ENCODE peak calls at places on chromosome 1, in four cellular contexts. T, L, K and J are unnamed samples.

GRCh38 chr1:226429868-226430715 is 22.2 kb upstream of the PARP1 start:
- DNase-seq in L (no peak), K (no peak), T (no peak), J (no peak)

GRCh38 chr1:232416026-232416568 is 213.8 kb downstream of the SIPA1L2 start:
- DNase-seq in T (no peak), L (peak; percentile 52), K (peak; percentile 19), J (no peak)

GRCh38 chr1:156845055-156845952 is 13.6 kb downstream of the INSRR start:
- DNase-seq in K (no peak), T (peak; percentile 54), L (no peak), J (no peak)

GRCh38 chr1:245537992-245538391 is 383.2 kb downstream of the KIF26B start:
- DNase-seq in T (no peak), L (peak; percentile 43), K (no peak), J (no peak)

GRCh38 chr1:1347663-1348419 is 1.4 kb downstream of the DVL1 start:
- DNase-seq in T (peak; percentile 58), L (peak; percentile 34), K (no peak), J (no peak)

GRCh38 chr1:1356166-1356795 is 2.1 kb downstream of the MXRA8 start:
- DNase-seq in K (no peak), T (peak; percentile 15), L (no peak), J (no peak)

GRCh38 chr1:15187175-15187810 is 33.7 kb downstream of the TMEM51 start:
- DNase-seq in L (no peak), T (peak; percentile 54), K (no peak), J (no peak)

GRCh38 chr1:24775348-24775747 is 30.1 kb downstream of the CLIC4 start:
- DNase-seq in L (no peak), T (no peak), K (no peak), J (no peak)